ENCODE peak calls at places on chromosomes 11 and 22, in five cellular contexts. One of them, this sample, is unnamed.

GRCh38 chr11:120063686-120064340 is 74.1 kb downstream of the TRIM29 start:
- ATAC-seq in activated naive CD8-positive, alpha-beta T cell treated with anti-CD3 and anti-CD28 coated beads, Interleukin-2, amount 50 U/mL, for 24 hours: no peak
- ATAC-seq in stimulated activated naive CD8-positive, alpha-beta T cell treated with anti-CD3 and anti-CD28 coated beads, Interleukin-15, amount 100 ng/mL, for 72 hours: no peak
- ATAC-seq in right cardiac atrium: no peak
- ATAC-seq in Right ventricle myocardium superior: no peak
- ATAC-seq in this sample: no peak

GRCh38 chr22:50548913-50549790 is 3.5 kb downstream of the KLHDC7B start:
- ATAC-seq in activated naive CD8-positive, alpha-beta T cell treated with anti-CD3 and anti-CD28 coated beads, Interleukin-2, amount 50 U/mL, for 24 hours: peak; percentile 3
- ATAC-seq in stimulated activated naive CD8-positive, alpha-beta T cell treated with anti-CD3 and anti-CD28 coated beads, Interleukin-15, amount 100 ng/mL, for 72 hours: peak; percentile 0
- ATAC-seq in right cardiac atrium: no peak
- ATAC-seq in Right ventricle myocardium superior: no peak
- ATAC-seq in this sample: no peak

GRCh38 chr11:12318791-12319733 is 58.3 kb upstream of the PARVA start:
- ATAC-seq in activated naive CD8-positive, alpha-beta T cell treated with anti-CD3 and anti-CD28 coated beads, Interleukin-2, amount 50 U/mL, for 24 hours: no peak
- ATAC-seq in stimulated activated naive CD8-positive, alpha-beta T cell treated with anti-CD3 and anti-CD28 coated beads, Interleukin-15, amount 100 ng/mL, for 72 hours: no peak
- ATAC-seq in right cardiac atrium: no peak
- ATAC-seq in Right ventricle myocardium superior: peak; percentile 61
- ATAC-seq in this sample: peak; percentile 86

GRCh38 chr11:116823031-116823843 is at the start of gene APOA4:
- ATAC-seq in activated naive CD8-positive, alpha-beta T cell treated with anti-CD3 and anti-CD28 coated beads, Interleukin-2, amount 50 U/mL, for 24 hours: no peak
- ATAC-seq in stimulated activated naive CD8-positive, alpha-beta T cell treated with anti-CD3 and anti-CD28 coated beads, Interleukin-15, amount 100 ng/mL, for 72 hours: no peak
- ATAC-seq in right cardiac atrium: no peak
- ATAC-seq in Right ventricle myocardium superior: no peak
- ATAC-seq in this sample: no peak

GRCh38 chr11:2834893-2835767 is 50.4 kb downstream of the CDKN1C start:
- ATAC-seq in activated naive CD8-positive, alpha-beta T cell treated with anti-CD3 and anti-CD28 coated beads, Interleukin-2, amount 50 U/mL, for 24 hours: no peak
- ATAC-seq in stimulated activated naive CD8-positive, alpha-beta T cell treated with anti-CD3 and anti-CD28 coated beads, Interleukin-15, amount 100 ng/mL, for 72 hours: no peak
- ATAC-seq in right cardiac atrium: no peak
- ATAC-seq in Right ventricle myocardium superior: no peak
- ATAC-seq in this sample: no peak

GRCh38 chr22:45859231-45860161 is 117.5 kb downstream of the WNT7B start:
- ATAC-seq in activated naive CD8-positive, alpha-beta T cell treated with anti-CD3 and anti-CD28 coated beads, Interleukin-2, amount 50 U/mL, for 24 hours: no peak
- ATAC-seq in stimulated activated naive CD8-positive, alpha-beta T cell treated with anti-CD3 and anti-CD28 coated beads, Interleukin-15, amount 100 ng/mL, for 72 hours: no peak
- ATAC-seq in right cardiac atrium: no peak
- ATAC-seq in Right ventricle myocardium superior: no peak
- ATAC-seq in this sample: no peak

GRCh38 chr11:27700351-27701261 is at the start of gene BDNF:
- ATAC-seq in activated naive CD8-positive, alpha-beta T cell treated with anti-CD3 and anti-CD28 coated beads, Interleukin-2, amount 50 U/mL, for 24 hours: no peak
- ATAC-seq in stimulated activated naive CD8-positive, alpha-beta T cell treated with anti-CD3 and anti-CD28 coated beads, Interleukin-15, amount 100 ng/mL, for 72 hours: peak; percentile 53
- ATAC-seq in right cardiac atrium: peak; percentile 58
- ATAC-seq in Right ventricle myocardium superior: peak; percentile 55
- ATAC-seq in this sample: peak; percentile 66

GRCh38 chr11:19409307-19409706 is 168.6 kb upstream of the E2F8 start:
- ATAC-seq in activated naive CD8-positive, alpha-beta T cell treated with anti-CD3 and anti-CD28 coated beads, Interleukin-2, amount 50 U/mL, for 24 hours: no peak
- ATAC-seq in stimulated activated naive CD8-positive, alpha-beta T cell treated with anti-CD3 and anti-CD28 coated beads, Interleukin-15, amount 100 ng/mL, for 72 hours: no peak
- ATAC-seq in right cardiac atrium: peak; percentile 43
- ATAC-seq in Right ventricle myocardium superior: no peak
- ATAC-seq in this sample: no peak

GRCh38 chr11:111335596-111335995 is 37.2 kb downstream of the POU2AF3 start:
- ATAC-seq in activated naive CD8-positive, alpha-beta T cell treated with anti-CD3 and anti-CD28 coated beads, Interleukin-2, amount 50 U/mL, for 24 hours: no peak
- ATAC-seq in stimulated activated naive CD8-positive, alpha-beta T cell treated with anti-CD3 and anti-CD28 coated beads, Interleukin-15, amount 100 ng/mL, for 72 hours: no peak
- ATAC-seq in right cardiac atrium: no peak
- ATAC-seq in Right ventricle myocardium superior: no peak
- ATAC-seq in this sample: no peak

GRCh38 chr11:73192272-73192671 is 25.8 kb upstream of the P2RY2 start:
- ATAC-seq in activated naive CD8-positive, alpha-beta T cell treated with anti-CD3 and anti-CD28 coated beads, Interleukin-2, amount 50 U/mL, for 24 hours: peak; percentile 40
- ATAC-seq in stimulated activated naive CD8-positive, alpha-beta T cell treated with anti-CD3 and anti-CD28 coated beads, Interleukin-15, amount 100 ng/mL, for 72 hours: peak; percentile 60
- ATAC-seq in right cardiac atrium: no peak
- ATAC-seq in Right ventricle myocardium superior: no peak
- ATAC-seq in this sample: no peak

GRCh38 chr22:45830531-45831245 is 146.3 kb downstream of the WNT7B start:
- ATAC-seq in activated naive CD8-positive, alpha-beta T cell treated with anti-CD3 and anti-CD28 coated beads, Interleukin-2, amount 50 U/mL, for 24 hours: no peak
- ATAC-seq in stimulated activated naive CD8-positive, alpha-beta T cell treated with anti-CD3 and anti-CD28 coated beads, Interleukin-15, amount 100 ng/mL, for 72 hours: peak; percentile 43
- ATAC-seq in right cardiac atrium: no peak
- ATAC-seq in Right ventricle myocardium superior: no peak
- ATAC-seq in this sample: peak; percentile 48

GRCh38 chr11:119263352-119263940 is 53.5 kb downstream of the MCAM start:
- ATAC-seq in activated naive CD8-positive, alpha-beta T cell treated with anti-CD3 and anti-CD28 coated beads, Interleukin-2, amount 50 U/mL, for 24 hours: no peak
- ATAC-seq in stimulated activated naive CD8-positive, alpha-beta T cell treated with anti-CD3 and anti-CD28 coated beads, Interleukin-15, amount 100 ng/mL, for 72 hours: no peak
- ATAC-seq in right cardiac atrium: peak; percentile 85
- ATAC-seq in Right ventricle myocardium superior: peak; percentile 64
- ATAC-seq in this sample: peak; percentile 68

GRCh38 chr11:34620820-34621792 is at the start of gene EHF:
- ATAC-seq in activated naive CD8-positive, alpha-beta T cell treated with anti-CD3 and anti-CD28 coated beads, Interleukin-2, amount 50 U/mL, for 24 hours: no peak
- ATAC-seq in stimulated activated naive CD8-positive, alpha-beta T cell treated with anti-CD3 and anti-CD28 coated beads, Interleukin-15, amount 100 ng/mL, for 72 hours: no peak
- ATAC-seq in right cardiac atrium: no peak
- ATAC-seq in Right ventricle myocardium superior: no peak
- ATAC-seq in this sample: no peak

GRCh38 chr11:97269527-97269926 is 879.7 kb downstream of the JRKL start:
- ATAC-seq in activated naive CD8-positive, alpha-beta T cell treated with anti-CD3 and anti-CD28 coated beads, Interleukin-2, amount 50 U/mL, for 24 hours: no peak
- ATAC-seq in stimulated activated naive CD8-positive, alpha-beta T cell treated with anti-CD3 and anti-CD28 coated beads, Interleukin-15, amount 100 ng/mL, for 72 hours: no peak
- ATAC-seq in right cardiac atrium: no peak
- ATAC-seq in Right ventricle myocardium superior: no peak
- ATAC-seq in this sample: peak; percentile 64

This sample was measured in SK-N-SH treated with all-trans-retinoic acid at 6 μM for 48 hours.